ENCODE peak calls at places on chromosomes 11 and 22, in five cellular contexts. One of them, this sample, is unnamed.
A peak's percentile ranks its signal among the peaks of the same experiment; 100 is the strongest.

GRCh38 chr11:11215944-11216343 is 137.1 kb downstream of the CSNK2A3 start:
- DNase-seq in T-cell: no peak
- DNase-seq in T-helper 1 cell: no peak
- DNase-seq in sciatic nerve: no peak
- DNase-seq in HTR-8/SVneo: no peak
- DNase-seq in this sample: no peak

GRCh38 chr11:95767498-95767897 is 22.1 kb downstream of the FAM76B start:
- DNase-seq in T-helper 1 cell: no peak
- DNase-seq in sciatic nerve: no peak
- DNase-seq in HTR-8/SVneo: no peak
- DNase-seq in T-cell: no peak
- DNase-seq in this sample: no peak

GRCh38 chr22:41762980-41763779 is 37.3 kb upstream of the CCDC134 start:
- DNase-seq in T-helper 1 cell: no peak
- DNase-seq in HTR-8/SVneo: no peak
- DNase-seq in sciatic nerve: peak; percentile 42
- DNase-seq in T-cell: peak; percentile 43
- DNase-seq in this sample: no peak

GRCh38 chr11:66694056-66694410 is 16.3 kb upstream of the RBM4B start:
- DNase-seq in sciatic nerve: no peak
- DNase-seq in T-helper 1 cell: no peak
- DNase-seq in HTR-8/SVneo: no peak
- DNase-seq in T-cell: no peak
- DNase-seq in this sample: no peak

GRCh38 chr11:84901986-84902385 is 725.2 kb downstream of the DLG2 start:
- DNase-seq in T-helper 1 cell: no peak
- DNase-seq in T-cell: no peak
- DNase-seq in HTR-8/SVneo: no peak
- DNase-seq in sciatic nerve: no peak
- DNase-seq in this sample: no peak

GRCh38 chr11:29343465-29344333 is 673.1 kb downstream of the KCNA4 start:
- DNase-seq in sciatic nerve: peak; percentile 63
- DNase-seq in HTR-8/SVneo: peak; percentile 27
- DNase-seq in T-helper 1 cell: no peak
- DNase-seq in T-cell: no peak
- DNase-seq in this sample: no peak

GRCh38 chr11:1485504-1485885 is 1.1 kb downstream of the MOB2 start:
- DNase-seq in T-helper 1 cell: no peak
- DNase-seq in sciatic nerve: no peak
- DNase-seq in HTR-8/SVneo: no peak
- DNase-seq in T-cell: no peak
- DNase-seq in this sample: no peak

GRCh38 chr11:9664276-9665171 is 647 bp downstream of the SWAP70 start:
- DNase-seq in T-helper 1 cell: no peak
- DNase-seq in T-cell: peak; percentile 12
- DNase-seq in sciatic nerve: no peak
- DNase-seq in HTR-8/SVneo: peak; percentile 28
- DNase-seq in this sample: no peak

GRCh38 chr22:33000342-33001280 is 57.6 kb downstream of the SYN3 start:
- DNase-seq in sciatic nerve: peak; percentile 79
- DNase-seq in T-cell: peak; percentile 4
- DNase-seq in HTR-8/SVneo: peak; percentile 41
- DNase-seq in T-helper 1 cell: no peak
- DNase-seq in this sample: no peak

GRCh38 chr11:60872124-60872951 is 5.0 kb downstream of the ZP1 start:
- DNase-seq in T-helper 1 cell: no peak
- DNase-seq in HTR-8/SVneo: no peak
- DNase-seq in T-cell: no peak
- DNase-seq in sciatic nerve: no peak
- DNase-seq in this sample: no peak

GRCh38 chr11:112588252-112588668 is 327.6 kb upstream of the PLET1 start:
- DNase-seq in T-helper 1 cell: no peak
- DNase-seq in sciatic nerve: peak; percentile 76
- DNase-seq in T-cell: peak; percentile 38
- DNase-seq in HTR-8/SVneo: peak; percentile 82
- DNase-seq in this sample: no peak

GRCh38 chr22:36536717-36537116 is 7.8 kb upstream of the EIF3D start:
- DNase-seq in sciatic nerve: no peak
- DNase-seq in T-helper 1 cell: no peak
- DNase-seq in HTR-8/SVneo: no peak
- DNase-seq in T-cell: no peak
- DNase-seq in this sample: no peak

GRCh38 chr11:124751741-124752470 is at the start of gene VSIG2:
- DNase-seq in T-cell: no peak
- DNase-seq in HTR-8/SVneo: no peak
- DNase-seq in T-helper 1 cell: no peak
- DNase-seq in sciatic nerve: no peak
- DNase-seq in this sample: no peak

GRCh38 chr11:85661972-85662664 is 2.8 kb downstream of the CREBZF start:
- DNase-seq in HTR-8/SVneo: no peak
- DNase-seq in sciatic nerve: no peak
- DNase-seq in T-helper 1 cell: no peak
- DNase-seq in T-cell: no peak
- DNase-seq in this sample: no peak

GRCh38 chr11:2265396-2265795 is 5.0 kb downstream of the ASCL2 start:
- DNase-seq in T-cell: no peak
- DNase-seq in T-helper 1 cell: no peak
- DNase-seq in sciatic nerve: peak; percentile 54
- DNase-seq in HTR-8/SVneo: no peak
- DNase-seq in this sample: no peak

GRCh38 chr11:76424379-76424778 is 20.4 kb upstream of the EMSY start:
- DNase-seq in HTR-8/SVneo: no peak
- DNase-seq in sciatic nerve: no peak
- DNase-seq in T-cell: no peak
- DNase-seq in T-helper 1 cell: no peak
- DNase-seq in this sample: no peak

GRCh38 chr11:35139883-35140282 is 912 bp downstream of the CD44 start:
- DNase-seq in T-cell: no peak
- DNase-seq in sciatic nerve: no peak
- DNase-seq in HTR-8/SVneo: peak; percentile 32
- DNase-seq in T-helper 1 cell: no peak
- DNase-seq in this sample: no peak

GRCh38 chr11:15471028-15471708 is 356.4 kb downstream of the INSC start:
- DNase-seq in sciatic nerve: no peak
- DNase-seq in T-helper 1 cell: no peak
- DNase-seq in T-cell: no peak
- DNase-seq in HTR-8/SVneo: no peak
- DNase-seq in this sample: no peak

GRCh38 chr22:43053176-43053575 is 36.0 kb downstream of the TTLL1 start:
- DNase-seq in HTR-8/SVneo: no peak
- DNase-seq in T-helper 1 cell: no peak
- DNase-seq in T-cell: no peak
- DNase-seq in sciatic nerve: no peak
- DNase-seq in this sample: no peak

GRCh38 chr11:31628111-31628510 is 118.5 kb downstream of the ELP4 start:
- DNase-seq in T-helper 1 cell: no peak
- DNase-seq in T-cell: no peak
- DNase-seq in sciatic nerve: no peak
- DNase-seq in HTR-8/SVneo: no peak
- DNase-seq in this sample: no peak

GRCh38 chr11:28289444-28289843 is 181.3 kb downstream of the METTL15 start:
- DNase-seq in HTR-8/SVneo: no peak
- DNase-seq in T-cell: no peak
- DNase-seq in sciatic nerve: no peak
- DNase-seq in T-helper 1 cell: no peak
- DNase-seq in this sample: no peak

GRCh38 chr11:105220175-105220574 is 80.6 kb upstream of the CARD18 start:
- DNase-seq in sciatic nerve: no peak
- DNase-seq in HTR-8/SVneo: no peak
- DNase-seq in T-helper 1 cell: no peak
- DNase-seq in T-cell: no peak
- DNase-seq in this sample: no peak

GRCh38 chr22:26673485-26673884 is 16.1 kb downstream of the MIAT start:
- DNase-seq in T-cell: no peak
- DNase-seq in sciatic nerve: no peak
- DNase-seq in HTR-8/SVneo: no peak
- DNase-seq in T-helper 1 cell: no peak
- DNase-seq in this sample: no peak

GRCh38 chr11:27722117-27722844 is 22.0 kb upstream of the BDNF start:
- DNase-seq in T-cell: no peak
- DNase-seq in T-helper 1 cell: no peak
- DNase-seq in sciatic nerve: no peak
- DNase-seq in HTR-8/SVneo: peak; percentile 41
- DNase-seq in this sample: no peak

GRCh38 chr22:32055069-32055468 is 12.0 kb downstream of the SLC5A1 start:
- DNase-seq in sciatic nerve: no peak
- DNase-seq in T-helper 1 cell: no peak
- DNase-seq in HTR-8/SVneo: no peak
- DNase-seq in T-cell: no peak
- DNase-seq in this sample: no peak

GRCh38 chr11:132982769-132983168 is 549.5 kb downstream of the OPCML start:
- DNase-seq in HTR-8/SVneo: no peak
- DNase-seq in sciatic nerve: no peak
- DNase-seq in T-helper 1 cell: no peak
- DNase-seq in T-cell: no peak
- DNase-seq in this sample: no peak

GRCh38 chr11:33227578-33228261 is 29.5 kb upstream of the HIPK3 start:
- DNase-seq in T-cell: no peak
- DNase-seq in sciatic nerve: no peak
- DNase-seq in T-helper 1 cell: no peak
- DNase-seq in HTR-8/SVneo: peak; percentile 23
- DNase-seq in this sample: no peak

GRCh38 chr11:8732748-8733241 is 50.2 kb downstream of the RPL27A start:
- DNase-seq in T-cell: no peak
- DNase-seq in sciatic nerve: no peak
- DNase-seq in HTR-8/SVneo: peak; percentile 63
- DNase-seq in T-helper 1 cell: no peak
- DNase-seq in this sample: no peak

GRCh38 chr11:45166604-45166897 is 20.1 kb downstream of the PRDM11 start:
- DNase-seq in T-helper 1 cell: no peak
- DNase-seq in HTR-8/SVneo: no peak
- DNase-seq in T-cell: no peak
- DNase-seq in sciatic nerve: no peak
- DNase-seq in this sample: no peak

GRCh38 chr22:43118953-43119458 is 8.5 kb downstream of the BIK start:
- DNase-seq in sciatic nerve: no peak
- DNase-seq in HTR-8/SVneo: no peak
- DNase-seq in T-cell: no peak
- DNase-seq in T-helper 1 cell: no peak
- DNase-seq in this sample: no peak

GRCh38 chr11:109033627-109034340 is 368.9 kb downstream of the DDX10 start:
- DNase-seq in T-helper 1 cell: no peak
- DNase-seq in HTR-8/SVneo: no peak
- DNase-seq in sciatic nerve: no peak
- DNase-seq in T-cell: no peak
- DNase-seq in this sample: no peak

GRCh38 chr22:28837640-28838039 is 37.3 kb upstream of the XBP1 start:
- DNase-seq in T-helper 1 cell: no peak
- DNase-seq in HTR-8/SVneo: no peak
- DNase-seq in T-cell: no peak
- DNase-seq in sciatic nerve: no peak
- DNase-seq in this sample: no peak

GRCh38 chr22:49178246-49179005 is 649.2 kb downstream of the BRD1 start:
- DNase-seq in T-helper 1 cell: no peak
- DNase-seq in T-cell: no peak
- DNase-seq in sciatic nerve: no peak
- DNase-seq in HTR-8/SVneo: no peak
- DNase-seq in this sample: no peak

GRCh38 chr22:23772315-23773246 is at the start of gene MMP11:
- DNase-seq in HTR-8/SVneo: no peak
- DNase-seq in sciatic nerve: peak; percentile 83
- DNase-seq in T-cell: peak; percentile 49
- DNase-seq in T-helper 1 cell: peak; percentile 32
- DNase-seq in this sample: peak; percentile 20

GRCh38 chr11:97118756-97119155 is 728.9 kb downstream of the JRKL start:
- DNase-seq in HTR-8/SVneo: no peak
- DNase-seq in T-helper 1 cell: no peak
- DNase-seq in sciatic nerve: no peak
- DNase-seq in T-cell: no peak
- DNase-seq in this sample: no peak

GRCh38 chr22:16803255-16803917 is 21.8 kb downstream of the XKR3 start:
- DNase-seq in sciatic nerve: no peak
- DNase-seq in T-cell: no peak
- DNase-seq in T-helper 1 cell: no peak
- DNase-seq in HTR-8/SVneo: no peak
- DNase-seq in this sample: no peak

GRCh38 chr22:49395617-49396016 is 432.1 kb downstream of the BRD1 start:
- DNase-seq in HTR-8/SVneo: no peak
- DNase-seq in T-helper 1 cell: no peak
- DNase-seq in sciatic nerve: peak; percentile 26
- DNase-seq in T-cell: no peak
- DNase-seq in this sample: no peak

GRCh38 chr11:69721745-69722144 is 17.9 kb upstream of the FGF19 start:
- DNase-seq in HTR-8/SVneo: peak; percentile 59
- DNase-seq in T-cell: no peak
- DNase-seq in sciatic nerve: no peak
- DNase-seq in T-helper 1 cell: no peak
- DNase-seq in this sample: no peak

This sample was measured in T-helper 22 cell.